ENCODE peak calls at places on chromosomes 12 and 14, in eight cellular contexts. E is choroid plexus epithelial cell; A is stimulated activated CD4-positive, alpha-beta T cell treated with anti-CD3 and anti-CD28 coated beads, Interleukin-15, amount 100 ng/mL, for 48 hours; G is NCI-H446 treated with DMSO at 0.1 percent for 48 hours; P is A172; X is SW480; H is GM23248; J is IMR-90. F is an unnamed sample.
A peak's percentile ranks its signal among the peaks of the same experiment; 100 is the strongest.

GRCh38 chr12:538731-539539 is 79.2 kb downstream of the B4GALNT3 start:
- DNase-seq in E (peak; percentile 64), A (no peak), G (peak; percentile 30), P (peak; percentile 75), X (peak; percentile 77), H (peak; percentile 73), J (peak; percentile 42), F (peak; percentile 49)

GRCh38 chr14:89176090-89176757 is 240.8 kb downstream of the FOXN3 start:
- DNase-seq in E (no peak), A (no peak), G (no peak), P (no peak), X (no peak), H (no peak), J (no peak), F (no peak)

GRCh38 chr12:33825442-33825841 is 196.9 kb upstream of the ALG10 start:
- DNase-seq in E (peak; percentile 19), A (no peak), G (no peak), P (peak; percentile 40), X (no peak), H (no peak), J (no peak), F (no peak)

GRCh38 chr12:39959016-39959415 is 146.9 kb downstream of the SLC2A13 start:
- DNase-seq in E (no peak), A (no peak), G (peak; percentile 78), P (no peak), X (no peak), H (no peak), J (no peak), F (no peak)

GRCh38 chr12:119693006-119693405 is 25.1 kb downstream of the PRKAB1 start:
- DNase-seq in E (no peak), A (no peak), G (peak; percentile 68), P (peak; percentile 93), X (no peak), H (peak; percentile 86), J (peak; percentile 90), F (peak; percentile 100)

GRCh38 chr12:40436564-40436963 is 211.8 kb downstream of the LRRK2 start:
- DNase-seq in E (no peak), A (no peak), G (no peak), P (no peak), X (no peak), H (no peak), J (no peak), F (no peak)

GRCh38 chr14:88321692-88322504 is 1.2 kb downstream of the KCNK10 start:
- DNase-seq in E (no peak), A (no peak), G (no peak), P (no peak), X (peak; percentile 17), H (no peak), J (no peak), F (no peak)

GRCh38 chr12:124419292-124420040 is 124.6 kb downstream of the RFLNA start:
- DNase-seq in E (peak; percentile 96), A (no peak), G (peak; percentile 90), P (no peak), X (no peak), H (no peak), J (peak; percentile 97), F (no peak)

F was measured in fibroblast of the aortic adventitia.